ENCODE peak calls at places on chromosomes 13 and 19, in six cellular contexts. M, A, D, U, S and V are unnamed samples. For H3K4me1, the result is how much of the 10 kb centered on the place peaks cover.

GRCh38 chr19:18649371-18650047 is 12.7 kb downstream of the KLHL26 start:
- DNase-seq in M (peak), A (peak), D (peak), U (peak), S (no peak), V (peak)

GRCh38 chr13:113573065-113573464 is 11.5 kb upstream of the TFDP1 start:
- DNase-seq in M (no peak), A (no peak), D (no peak), U (no peak), S (no peak), V (no peak)

GRCh38 chr13:32443111-32443510 is 15.2 kb upstream of the N4BP2L1 start:
- DNase-seq in M (no peak), A (peak), D (no peak), U (peak), S (no peak), V (peak)

GRCh38 chr19:33296473-33297060 is 5.8 kb downstream of the CEBPA start:
- DNase-seq in M (peak), A (no peak), D (no peak), U (no peak), S (no peak), V (no peak)

GRCh38 chr19:6674868-6675305 is 4.9 kb upstream of the TNFSF14 start:
- DNase-seq in M (peak), A (peak), D (peak), U (peak), S (peak), V (no peak)

GRCh38 chr19:42297034-42297433 is 4.9 kb upstream of the PRR19 start:
- DNase-seq in M (no peak), A (no peak), D (no peak), U (no peak), S (no peak), V (no peak)

GRCh38 chr13:107208889-107209288 is 641.0 kb upstream of the ARGLU1 start:
- DNase-seq in M (no peak), A (no peak), D (no peak), U (no peak), S (no peak), V (no peak)

GRCh38 chr19:47756627-47756929 is 11.2 kb downstream of the NOP53 start:
- DNase-seq in M (no peak), A (no peak), D (no peak), U (no peak), S (no peak), V (no peak)

GRCh38 chr13:60338754-60339153 is 58.3 kb upstream of the TDRD3 start:
- DNase-seq in M (no peak), A (no peak), D (no peak), U (no peak), S (no peak), V (no peak)

GRCh38 chr13:42796747-42797356 is 15.5 kb downstream of the FAM216B start:
- DNase-seq in M (no peak), A (no peak), D (no peak), U (no peak), S (no peak), V (no peak)

GRCh38 chr13:107025991-107026390 is 458.1 kb upstream of the ARGLU1 start:
- DNase-seq in M (peak), A (peak), D (peak), U (no peak), S (peak), V (peak)

GRCh38 chr19:17538684-17539287 is 16.7 kb upstream of the COLGALT1 start:
- DNase-seq in M (no peak), A (no peak), D (no peak), U (no peak), S (no peak), V (no peak)

GRCh38 chr13:52067237-52067636 is 42.7 kb downstream of the UTP14C start:
- DNase-seq in M (no peak), A (peak), D (no peak), U (no peak), S (no peak), V (peak)

GRCh38 chr19:52590728-52591127 is 20.6 kb downstream of the ZNF701 start:
- DNase-seq in M (no peak), A (no peak), D (no peak), U (no peak), S (no peak), V (no peak)

GRCh38 chr13:82010780-82011179 is 1669.9 kb upstream of the SPRY2 start:
- DNase-seq in M (no peak), A (peak), D (no peak), U (no peak), S (no peak), V (no peak)

GRCh38 chr13:51862965-51863364 is 1.2 kb downstream of the CCDC70 start:
- DNase-seq in M (no peak), A (no peak), D (no peak), U (no peak), S (no peak), V (no peak)

GRCh38 chr13:80571346-80572307 is 230.7 kb upstream of the SPRY2 start:
- DNase-seq in M (no peak), A (no peak), D (no peak), U (no peak), S (no peak), V (no peak)

GRCh38 chr13:113636266-113636963 is 21.6 kb downstream of the ATP4B start:
- DNase-seq in M (no peak), A (no peak), D (peak), U (no peak), S (no peak), V (no peak)

GRCh38 chr19:45781282-45782161 is 768 bp downstream of the DMPK start:
- DNase-seq in M (no peak), A (no peak), D (peak), U (no peak), S (peak), V (no peak)

GRCh38 chr19:29365836-29366417 is 153.0 kb upstream of the UQCRFS1 start:
- DNase-seq in M (no peak), A (no peak), D (no peak), U (no peak), S (no peak), V (no peak)

GRCh38 chr13:33524086-33524485 is 238.5 kb upstream of the STARD13 start:
- DNase-seq in M (no peak), A (peak), D (no peak), U (no peak), S (no peak), V (no peak)

GRCh38 chr13:96935971-96936370 is 58.3 kb downstream of the OXGR1 start:
- DNase-seq in M (no peak), A (no peak), D (no peak), U (no peak), S (no peak), V (no peak)

GRCh38 chr19:50501568-50502475 is 9.2 kb downstream of the JOSD2 start:
- DNase-seq in M (no peak), A (no peak), D (peak), U (no peak), S (no peak), V (no peak)
- H3K27ac ChIP-seq in M (no peak), A (no peak), D (no peak), U (no peak), S (no peak), V (peak)

GRCh38 chr13:75310005-75310580 is 171.9 kb downstream of the TBC1D4 start:
- DNase-seq in M (no peak), A (no peak), D (no peak), U (no peak), S (no peak), V (no peak)
- H3K4me3 ChIP-seq in M (no peak), A (no peak), D (no peak), U (no peak), S (no peak), V (no peak)

DNA sequence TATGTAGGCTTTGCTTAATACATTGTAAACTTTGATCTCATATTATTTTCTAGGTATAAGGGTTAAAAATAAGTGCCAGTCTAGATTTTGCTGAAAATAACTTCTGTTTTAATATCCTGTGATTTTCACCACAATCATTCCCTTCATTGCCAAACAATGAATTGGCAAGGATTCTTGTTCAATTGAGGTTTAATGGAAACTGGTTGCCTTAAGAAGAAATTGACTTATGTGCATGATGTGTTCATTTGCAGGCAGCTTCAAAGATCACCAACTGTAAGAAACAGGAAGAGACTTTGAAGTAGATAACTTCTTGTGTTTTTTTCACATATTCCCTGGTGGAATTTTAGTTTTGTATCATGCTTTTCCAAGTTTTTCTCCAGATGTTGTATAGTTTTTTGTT is 108.4 kb downstream of the POSTN start:
- DNase-seq in M (no peak), A (no peak), D (no peak), U (no peak), S (no peak), V (no peak)
- H3K4me1 ChIP-seq in M (under half), A (under half), D (under half), U (under half), S (under half), V (under half)

GRCh38 chr13:94712812-94713555 is 639 bp upstream of the SOX21 start:
- DNase-seq in M (no peak), A (peak), D (no peak), U (no peak), S (no peak), V (peak)
- H3K27ac ChIP-seq in M (no peak), A (no peak), D (no peak), U (no peak), S (no peak), V (no peak)

DNA sequence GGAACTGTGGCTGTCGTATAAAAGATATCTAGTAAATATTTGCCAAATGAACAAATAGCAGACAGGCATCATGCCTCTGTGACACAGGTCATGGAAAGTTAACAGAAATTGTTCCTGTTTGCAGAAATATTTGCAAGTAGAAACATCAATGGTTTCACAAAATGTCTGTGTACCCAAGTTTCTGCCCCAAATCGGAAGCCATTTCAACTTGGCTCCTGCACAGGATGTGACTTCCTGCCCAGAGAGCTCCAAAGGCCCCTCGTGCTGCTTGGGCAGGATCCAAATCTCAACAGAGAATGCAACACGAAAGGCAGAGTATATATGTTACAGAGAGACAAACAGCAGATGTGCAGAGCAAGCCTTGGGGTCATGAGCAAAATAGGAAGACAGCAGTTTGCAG is 95.5 kb upstream of the SERP2 start:
- DNase-seq in M (no peak), A (peak), D (no peak), U (no peak), S (no peak), V (no peak)
- H3K4me3 ChIP-seq in M (no peak), A (no peak), D (no peak), U (no peak), S (no peak), V (no peak)